ENCODE peak calls at places on chromosomes 12 and 14, in seven cellular contexts. C, L, S, O, Z, K and U are unnamed samples. For H3K4me1, the result is how much of the 10 kb centered on the place peaks cover.

GRCh38 chr14:68621400-68622365 is 171.2 kb downstream of the ZFP36L1 start:
- DNase-seq in C (no peak), L (peak), S (no peak), O (no peak), Z (no peak), K (peak), U (no peak)

GRCh38 chr12:13000935-13001724 is 1.1 kb upstream of the HEBP1 start:
- DNase-seq in C (peak), L (peak), S (no peak), O (peak), Z (peak), K (peak), U (peak)

GRCh38 chr14:20460458-20461229 is 590 bp downstream of the PIP4P1 start:
- DNase-seq in C (peak), L (peak), S (no peak), O (no peak), Z (peak), K (no peak), U (no peak)

GRCh38 chr12:46915082-46915481 is 89.3 kb upstream of the SLC38A4 start:
- DNase-seq in C (no peak), L (no peak), S (no peak), O (peak), Z (no peak), K (no peak), U (no peak)

GRCh38 chr12:94049718-94050117 is 98.7 kb upstream of the PLXNC1 start:
- DNase-seq in C (no peak), L (no peak), S (no peak), O (no peak), Z (no peak), K (no peak), U (no peak)

GRCh38 chr14:21997300-21997699 is 323.7 kb upstream of the OR4E1 start:
- DNase-seq in C (peak), L (no peak), S (peak), O (no peak), Z (no peak), K (no peak), U (no peak)

GRCh38 chr12:129696405-129696804 is 207.4 kb downstream of the TMEM132D start:
- DNase-seq in C (no peak), L (no peak), S (no peak), O (no peak), Z (no peak), K (no peak), U (no peak)

GRCh38 chr14:70649803-70650202 is 8.1 kb downstream of the TTC9 start:
- DNase-seq in C (no peak), L (no peak), S (no peak), O (no peak), Z (no peak), K (no peak), U (no peak)

GRCh38 chr12:122366685-122367475 is 55.6 kb downstream of the CLIP1 start:
- DNase-seq in C (no peak), L (no peak), S (peak), O (peak), Z (no peak), K (no peak), U (no peak)
- H3K4me1 ChIP-seq in C (under half), L (under half), S (under half), O (under half), Z (under half), K (under half), U (under half)

GRCh38 chr12:122486805-122487426 is 13.8 kb downstream of the ZCCHC8 start:
- DNase-seq in C (no peak), L (no peak), S (no peak), O (no peak), Z (no peak), K (no peak), U (no peak)

GRCh38 chr12:122491991-122492390 is 8.7 kb downstream of the ZCCHC8 start:
- DNase-seq in C (no peak), L (no peak), S (no peak), O (no peak), Z (no peak), K (no peak), U (no peak)

GRCh38 chr12:122483969-122484368 is 16.8 kb downstream of the ZCCHC8 start:
- DNase-seq in C (no peak), L (no peak), S (no peak), O (no peak), Z (no peak), K (no peak), U (no peak)

GRCh38 chr12:122489038-122489437 is 11.7 kb downstream of the ZCCHC8 start:
- DNase-seq in C (no peak), L (no peak), S (no peak), O (no peak), Z (no peak), K (no peak), U (no peak)
- H3K4me1 ChIP-seq in C (under half), L (under half), S (under half), O (under half), Z (under half), K (under half), U (under half)

GRCh38 chr12:48977290-48978281 is 536 bp upstream of the WNT1 start:
- DNase-seq in C (peak), L (peak), S (no peak), O (no peak), Z (peak), K (no peak), U (peak)
- H3K4me1 ChIP-seq in C (under half), L (under half), S (under half), O (under half), Z (under half), K (under half), U (under half)

GRCh38 chr14:93049867-93050331 is 65.8 kb downstream of the ITPK1 start:
- DNase-seq in C (no peak), L (no peak), S (no peak), O (no peak), Z (no peak), K (no peak), U (peak)
- H3K4me1 ChIP-seq in C (under half), L (under half), S (under half), O (under half), Z (under half), K (under half), U (under half)

DNA sequence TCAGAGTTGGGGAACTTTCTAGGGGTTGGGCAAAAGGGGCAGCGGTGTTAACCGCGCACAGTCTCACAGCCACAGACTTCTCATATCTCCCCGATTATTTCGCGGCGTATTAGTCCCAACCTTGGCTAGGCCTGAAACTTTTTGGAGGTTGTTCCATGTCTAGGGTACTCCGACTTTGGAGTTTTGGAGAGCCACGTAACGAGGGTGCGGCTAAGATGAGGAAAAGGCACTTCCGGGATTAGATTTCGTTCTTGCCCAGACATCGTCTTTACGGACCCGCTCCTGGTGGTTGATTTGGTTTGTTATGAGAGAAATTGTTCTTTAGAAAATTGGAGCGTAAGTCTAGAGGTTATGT is 513 bp downstream of the CCNK start:
- DNase-seq in C (peak), L (no peak), S (no peak), O (no peak), Z (no peak), K (no peak), U (no peak)
- H3K4me1 ChIP-seq in C (under half), L (under half), S (under half), O (under half), Z (under half), K (under half), U (under half)

DNA sequence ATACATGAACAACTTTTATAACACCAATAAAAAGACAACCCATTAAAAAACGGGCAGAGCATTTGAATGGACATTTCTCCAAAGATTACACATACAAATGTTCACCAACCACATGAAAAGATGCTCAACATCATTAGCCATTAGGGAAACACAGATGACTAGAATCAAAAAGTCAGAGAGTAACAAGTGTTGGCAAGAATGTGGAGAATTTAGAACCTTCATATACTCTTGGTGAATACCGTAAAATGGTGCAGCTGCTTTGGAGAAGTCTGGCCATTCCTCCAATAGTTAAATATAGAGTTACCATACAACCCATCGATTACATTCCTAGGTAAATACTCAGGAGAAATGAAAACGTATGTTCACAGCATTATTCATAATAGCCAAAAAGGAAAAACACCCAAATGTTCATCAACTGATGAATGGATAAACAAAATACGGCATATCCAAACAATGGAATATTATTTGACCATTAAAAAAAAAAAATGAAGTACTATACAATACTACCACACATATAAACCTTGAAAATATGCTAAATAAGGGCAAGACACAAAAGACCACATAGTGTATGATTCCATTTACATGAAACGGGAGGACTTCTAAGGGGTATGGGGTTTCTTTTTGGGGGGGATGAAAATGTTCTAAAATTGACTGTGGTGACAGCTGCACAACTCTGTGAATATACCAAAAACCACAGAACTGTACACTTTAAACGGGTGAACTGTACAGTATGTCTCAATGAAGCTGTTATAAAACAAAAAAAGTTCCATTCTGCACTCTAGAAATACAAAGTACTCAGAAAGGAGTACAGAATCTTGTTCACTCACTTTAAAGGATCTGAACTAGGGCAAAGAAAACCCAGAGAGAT is 3.2 kb downstream of the CORO1C start:
- DNase-seq in C (no peak), L (no peak), S (no peak), O (no peak), Z (no peak), K (no peak), U (no peak)
- H3K4me1 ChIP-seq in C (half or more), L (under half), S (under half), O (under half), Z (under half), K (under half), U (under half)

GRCh38 chr12:109744991-109745942 is 31.6 kb downstream of the FAM222A start:
- DNase-seq in C (no peak), L (peak), S (no peak), O (no peak), Z (no peak), K (no peak), U (peak)

GRCh38 chr12:109741286-109741969 is 27.8 kb downstream of the FAM222A start:
- DNase-seq in C (no peak), L (peak), S (no peak), O (no peak), Z (no peak), K (no peak), U (peak)

GRCh38 chr12:109741970-109742372 is 28.3 kb downstream of the FAM222A start:
- DNase-seq in C (no peak), L (peak), S (no peak), O (no peak), Z (no peak), K (no peak), U (peak)

GRCh38 chr12:109744026-109744425 is 30.4 kb downstream of the FAM222A start:
- DNase-seq in C (no peak), L (peak), S (no peak), O (no peak), Z (no peak), K (no peak), U (peak)

DNA sequence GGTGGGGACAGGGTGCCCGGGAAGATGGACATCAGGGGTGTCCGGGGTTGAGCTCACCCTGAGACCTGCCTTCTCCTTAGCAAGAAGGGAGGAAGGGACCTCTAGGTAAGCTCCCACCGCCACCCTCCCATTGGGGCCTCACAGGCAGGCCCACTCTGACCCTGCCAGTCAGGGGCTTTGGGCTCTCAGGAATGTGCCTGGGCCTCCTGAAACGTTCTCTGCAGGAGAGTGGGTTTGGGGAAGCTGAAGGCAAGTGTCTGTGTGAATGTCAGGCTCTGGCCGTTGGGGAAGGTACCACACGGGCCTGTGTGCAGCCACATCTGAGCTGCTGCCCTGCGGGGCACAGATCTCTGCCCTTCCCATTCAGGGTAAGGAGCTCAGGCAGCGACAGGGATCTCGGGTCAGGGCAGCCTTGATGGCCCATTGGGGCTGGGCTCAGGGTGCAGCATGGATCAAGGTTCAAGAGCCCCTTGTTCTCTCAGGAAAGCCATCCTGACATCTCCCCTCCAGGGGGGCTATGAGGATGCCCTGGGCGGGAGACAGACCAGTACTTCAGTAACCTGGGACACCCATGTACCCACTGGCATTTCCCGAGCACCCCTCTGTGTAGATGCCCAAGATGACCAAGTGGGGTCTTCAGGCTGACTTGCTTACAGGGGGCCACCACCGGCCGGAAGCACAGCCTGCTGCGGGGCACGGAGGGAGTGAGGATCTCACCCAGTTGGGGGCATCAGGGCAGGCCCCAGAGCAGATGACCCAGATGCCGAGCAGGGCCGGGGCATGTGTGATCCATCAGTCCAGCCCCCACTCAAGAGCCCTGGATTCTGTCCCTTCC is 29.7 kb downstream of the FAM222A start:
- DNase-seq in C (no peak), L (peak), S (no peak), O (no peak), Z (no peak), K (no peak), U (no peak)
- H3K4me1 ChIP-seq in C (under half), L (under half), S (under half), O (under half), Z (under half), K (under half), U (under half)

DNA sequence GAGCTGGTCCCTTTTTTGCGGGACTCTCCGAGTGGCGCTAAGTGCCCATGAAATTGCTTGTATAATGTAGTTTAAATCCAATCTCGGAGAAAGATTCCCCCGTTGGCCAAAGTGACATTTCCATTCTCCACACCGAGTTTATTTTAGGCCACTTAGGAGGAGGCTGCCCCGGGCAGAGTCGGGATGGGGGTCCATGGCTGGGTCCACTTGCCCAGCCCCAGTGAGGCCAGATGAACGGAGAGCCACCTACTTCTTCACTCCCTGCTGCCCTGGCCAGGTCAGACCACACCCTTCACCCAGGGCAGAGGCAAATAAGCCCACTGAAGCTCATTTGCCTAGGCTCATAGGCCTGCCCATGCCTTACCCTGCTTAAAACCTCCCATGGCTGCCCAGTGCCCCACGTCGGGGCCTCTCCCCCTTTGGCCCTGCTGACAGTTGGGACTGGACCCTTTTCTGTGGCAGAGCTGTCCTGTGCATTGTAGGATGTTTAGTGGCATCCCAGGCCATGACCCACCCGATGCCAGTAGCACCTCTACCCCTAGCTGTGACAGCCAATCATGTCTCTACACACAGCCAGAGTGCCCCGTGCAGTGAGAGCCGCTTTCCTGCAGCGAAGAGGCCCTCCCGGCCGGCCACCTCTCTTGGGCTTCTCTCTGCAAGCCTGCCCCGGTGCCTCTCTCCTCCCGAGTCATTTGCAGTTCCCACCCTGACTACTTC is 51.3 kb downstream of the FAM222A start:
- DNase-seq in C (no peak), L (peak), S (no peak), O (no peak), Z (no peak), K (no peak), U (no peak)
- H3K4me1 ChIP-seq in C (under half), L (under half), S (under half), O (under half), Z (under half), K (under half), U (under half)

GRCh38 chr12:96889273-96889933 is 17.7 kb upstream of the NEDD1 start:
- DNase-seq in C (no peak), L (no peak), S (no peak), O (no peak), Z (no peak), K (no peak), U (no peak)

GRCh38 chr12:96892104-96892503 is 15.0 kb upstream of the NEDD1 start:
- DNase-seq in C (no peak), L (no peak), S (no peak), O (peak), Z (no peak), K (no peak), U (no peak)

GRCh38 chr12:96886998-96887677 is 19.9 kb upstream of the NEDD1 start:
- DNase-seq in C (no peak), L (no peak), S (no peak), O (peak), Z (no peak), K (peak), U (peak)

GRCh38 chr12:96890331-96890730 is 16.7 kb upstream of the NEDD1 start:
- DNase-seq in C (no peak), L (no peak), S (no peak), O (no peak), Z (no peak), K (no peak), U (no peak)
- H3K4me1 ChIP-seq in C (under half), L (under half), S (under half), O (under half), Z (under half), K (under half), U (under half)

GRCh38 chr14:73759714-73760597 is 45.8 kb upstream of the PNMA1 start:
- DNase-seq in C (peak), L (peak), S (peak), O (peak), Z (peak), K (peak), U (peak)

GRCh38 chr14:73762375-73762822 is 48.2 kb upstream of the PNMA1 start:
- DNase-seq in C (peak), L (no peak), S (no peak), O (no peak), Z (no peak), K (no peak), U (no peak)

GRCh38 chr14:73760598-73761586 is 46.7 kb upstream of the PNMA1 start:
- DNase-seq in C (peak), L (no peak), S (no peak), O (peak), Z (no peak), K (no peak), U (no peak)

GRCh38 chr14:73763396-73763795 is 49.2 kb upstream of the PNMA1 start:
- DNase-seq in C (no peak), L (no peak), S (no peak), O (no peak), Z (no peak), K (no peak), U (no peak)

GRCh38 chr14:73761621-73762355 is 47.6 kb upstream of the PNMA1 start:
- DNase-seq in C (peak), L (no peak), S (no peak), O (peak), Z (no peak), K (no peak), U (no peak)
- H3K4me1 ChIP-seq in C (half or more), L (half or more), S (under half), O (under half), Z (half or more), K (half or more), U (under half)